ENCODE peak calls at places on chromosome 7, in five cellular contexts. T is neuronal stem cell, E is H9, N is H1, M is trophoblast cell. B is an unnamed sample.

GRCh38 chr7:32957326-32958045 is at the start of gene FKBP9:
- DNase-seq in T (peak), E (peak), N (peak), M (peak), B (peak)

GRCh38 chr7:88758355-88759215 is 915 bp upstream of the ZNF804B start:
- DNase-seq in T (peak), E (peak), N (peak), M (no peak), B (no peak)

GRCh38 chr7:55533050-55533728 is 39.1 kb downstream of the VOPP1 start:
- DNase-seq in T (no peak), E (no peak), N (no peak), M (peak), B (peak)

GRCh38 chr7:133853706-133854276 is 273.3 kb upstream of the LRGUK start:
- DNase-seq in T (peak), E (peak), N (peak), M (peak), B (peak)

GRCh38 chr7:148738737-148739535 is 40.2 kb downstream of the CUL1 start:
- DNase-seq in T (no peak), E (no peak), N (no peak), M (peak), B (peak)

GRCh38 chr7:149887311-149887710 is 13.5 kb downstream of the ATP6V0E2 start:
- DNase-seq in T (no peak), E (no peak), N (no peak), M (no peak), B (no peak)

GRCh38 chr7:110399421-110399820 is 691.5 kb upstream of the LRRN3 start:
- DNase-seq in T (no peak), E (no peak), N (no peak), M (no peak), B (no peak)

GRCh38 chr7:129948338-129948737 is 4.4 kb downstream of the UBE2H start:
- DNase-seq in T (no peak), E (no peak), N (no peak), M (peak), B (no peak)

GRCh38 chr7:33677556-33677955 is 227.8 kb upstream of the BMPER start:
- DNase-seq in T (no peak), E (no peak), N (no peak), M (no peak), B (no peak)

GRCh38 chr7:12985228-12985627 is 297.8 kb downstream of the ARL4A start:
- DNase-seq in T (no peak), E (no peak), N (no peak), M (no peak), B (no peak)

GRCh38 chr7:88835147-88835728 is 39.7 kb upstream of the TEX47 start:
- DNase-seq in T (peak), E (no peak), N (no peak), M (no peak), B (no peak)

GRCh38 chr7:98974906-98975816 is 96.8 kb downstream of the TRRAP start:
- DNase-seq in T (no peak), E (no peak), N (no peak), M (no peak), B (no peak)

GRCh38 chr7:82446897-82447296 is 3.3 kb upstream of the CACNA2D1 start:
- DNase-seq in T (no peak), E (no peak), N (no peak), M (no peak), B (no peak)

GRCh38 chr7:116780966-116781365 is 81.4 kb upstream of the CAPZA2 start:
- DNase-seq in T (no peak), E (peak), N (no peak), M (peak), B (no peak)

GRCh38 chr7:108094933-108095710 is 35.0 kb downstream of the LAMB4 start:
- DNase-seq in T (no peak), E (no peak), N (no peak), M (no peak), B (peak)

GRCh38 chr7:17716816-17717215 is 223.5 kb downstream of the SNX13 start:
- DNase-seq in T (no peak), E (no peak), N (no peak), M (no peak), B (no peak)

GRCh38 chr7:157211710-157212109 is 73.0 kb downstream of the UBE3C start:
- DNase-seq in T (no peak), E (no peak), N (no peak), M (no peak), B (peak)

GRCh38 chr7:832292-832967 is at the start of gene SUN1:
- DNase-seq in T (no peak), E (no peak), N (no peak), M (peak), B (peak)

GRCh38 chr7:137146552-137146961 is 197.0 kb downstream of the PTN start:
- DNase-seq in T (no peak), E (no peak), N (no peak), M (no peak), B (peak)

GRCh38 chr7:1558181-1558811 is 2.3 kb upstream of the TMEM184A start:
- DNase-seq in T (no peak), E (no peak), N (peak), M (peak), B (peak)

GRCh38 chr7:51350195-51350896 is 33.7 kb upstream of the COBL start:
- DNase-seq in T (no peak), E (no peak), N (no peak), M (no peak), B (peak)

GRCh38 chr7:135578569-135578968 is 20.9 kb downstream of the NUP205 start:
- DNase-seq in T (no peak), E (no peak), N (no peak), M (no peak), B (no peak)

GRCh38 chr7:116236020-116236630 is 25.8 kb downstream of the TES start:
- DNase-seq in T (no peak), E (no peak), N (no peak), M (peak), B (peak)

GRCh38 chr7:103929808-103930415 is 59.5 kb downstream of the RELN start:
- DNase-seq in T (no peak), E (no peak), N (no peak), M (peak), B (no peak)

GRCh38 chr7:114986805-114987204 is 64.9 kb downstream of the MDFIC start:
- DNase-seq in T (no peak), E (no peak), N (no peak), M (no peak), B (peak)

GRCh38 chr7:141664450-141664849 is 37.5 kb downstream of the DENND11 start:
- DNase-seq in T (no peak), E (no peak), N (no peak), M (no peak), B (no peak)

GRCh38 chr7:141665208-141666035 is 36.5 kb downstream of the DENND11 start:
- DNase-seq in T (no peak), E (no peak), N (no peak), M (no peak), B (no peak)

GRCh38 chr7:141663081-141663510 is 38.9 kb downstream of the DENND11 start:
- DNase-seq in T (no peak), E (no peak), N (no peak), M (no peak), B (no peak)

GRCh38 chr7:141668853-141669252 is 33.1 kb downstream of the DENND11 start:
- DNase-seq in T (no peak), E (no peak), N (no peak), M (no peak), B (no peak)

GRCh38 chr7:141666071-141666470 is 35.9 kb downstream of the DENND11 start:
- DNase-seq in T (no peak), E (no peak), N (no peak), M (no peak), B (no peak)
- H2BK12ac ChIP-seq in T (no peak), E (no peak), N (no peak), M (no peak), B (no peak)

GRCh38 chr7:22717760-22718159 is 9.2 kb upstream of the IL6 start:
- DNase-seq in T (no peak), E (no peak), N (no peak), M (no peak), B (no peak)
- H3K4ac ChIP-seq in T (no peak), E (no peak), N (no peak), M (no peak), B (no peak)

DNA sequence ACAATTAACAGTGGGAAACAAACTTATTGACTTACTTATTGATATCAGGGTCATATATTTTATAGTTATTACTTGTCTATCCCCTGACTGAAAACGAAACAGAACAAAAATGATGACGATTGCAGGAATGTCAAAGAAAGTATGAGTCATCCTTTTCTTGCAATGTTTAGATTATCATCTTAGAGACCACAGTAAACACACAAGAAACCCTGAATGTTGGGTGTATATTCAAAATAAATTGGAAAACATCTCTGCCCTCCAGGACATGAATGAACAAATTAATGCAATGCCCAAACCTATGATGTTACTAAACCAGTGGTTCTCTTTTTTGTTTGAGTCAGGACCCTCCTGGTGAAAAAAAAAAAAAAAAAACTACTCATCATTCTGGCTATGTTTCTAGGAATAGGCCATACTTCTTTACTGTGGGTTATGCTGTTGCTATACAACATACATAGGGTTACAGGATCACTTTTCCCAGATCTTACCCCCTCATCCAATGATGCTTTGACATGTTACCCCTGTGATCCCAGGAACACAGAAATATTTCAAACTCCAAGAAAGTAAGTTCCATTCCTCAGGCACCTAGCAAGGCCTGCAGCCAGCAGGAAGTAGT is 623.4 kb upstream of the IGFBP3 start:
- DNase-seq in T (no peak), E (no peak), N (no peak), M (no peak), B (peak)
- H4K8ac ChIP-seq in T (no peak), E (no peak), N (no peak), M (no peak), B (no peak)

GRCh38 chr7:153514006-153514405 is 538.2 kb upstream of the DPP6 start:
- DNase-seq in T (no peak), E (no peak), N (no peak), M (no peak), B (no peak)

GRCh38 chr7:153510674-153511073 is 541.5 kb upstream of the DPP6 start:
- DNase-seq in T (no peak), E (no peak), N (no peak), M (no peak), B (no peak)

GRCh38 chr7:153518201-153518984 is 533.8 kb upstream of the DPP6 start:
- DNase-seq in T (no peak), E (no peak), N (no peak), M (peak), B (no peak)

GRCh38 chr7:153509763-153510162 is 542.4 kb upstream of the DPP6 start:
- DNase-seq in T (no peak), E (no peak), N (no peak), M (no peak), B (no peak)

DNA sequence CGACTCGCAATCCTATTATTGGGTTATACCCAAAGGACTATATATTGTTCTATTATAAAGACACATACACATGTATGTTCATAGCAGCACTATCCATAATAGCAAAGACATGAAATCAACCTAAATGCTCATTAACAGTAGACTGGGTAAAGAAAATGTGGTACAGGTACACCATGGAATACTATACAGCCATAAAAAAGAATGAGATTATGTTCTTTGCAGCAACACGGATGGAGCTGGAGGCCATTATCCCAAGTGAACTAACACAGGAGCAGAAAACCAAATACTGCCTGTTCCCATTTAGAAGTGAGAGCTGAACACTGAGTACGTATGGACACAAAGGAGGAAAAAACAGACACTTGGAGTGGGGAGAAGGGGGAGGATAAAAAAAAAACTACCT is 536.8 kb upstream of the DPP6 start:
- DNase-seq in T (no peak), E (no peak), N (no peak), M (no peak), B (no peak)
- H2BK12ac ChIP-seq in T (no peak), E (no peak), N (no peak), M (no peak), B (no peak)